ENCODE peak calls at places on chromosomes 7 and 10, in eight cellular contexts. One of them, this sample, is unnamed.

GRCh38 chr7:149790146-149790548 is 16.8 kb upstream of the ZNF467 start:
- DNase-seq in IMR-90: no peak
- DNase-seq in Caco-2: no peak
- DNase-seq in transverse colon: peak; percentile 36
- DNase-seq in ovary: no peak
- DNase-seq in BE2C: no peak
- DNase-seq in tibial artery: no peak
- DNase-seq in pancreas: no peak
- DNase-seq in this sample: no peak

GRCh38 chr7:31646969-31647368 is 40.0 kb upstream of the PPP1R17 start:
- DNase-seq in IMR-90: no peak
- DNase-seq in Caco-2: no peak
- DNase-seq in transverse colon: no peak
- DNase-seq in ovary: no peak
- DNase-seq in BE2C: no peak
- DNase-seq in tibial artery: no peak
- DNase-seq in pancreas: no peak
- DNase-seq in this sample: no peak

GRCh38 chr7:134464496-134464895 is 5.6 kb upstream of the AKR1B1 start:
- DNase-seq in IMR-90: no peak
- DNase-seq in Caco-2: no peak
- DNase-seq in transverse colon: no peak
- DNase-seq in ovary: no peak
- DNase-seq in BE2C: no peak
- DNase-seq in tibial artery: no peak
- DNase-seq in pancreas: no peak
- DNase-seq in this sample: no peak

GRCh38 chr7:82507365-82507975 is 63.9 kb upstream of the CACNA2D1 start:
- DNase-seq in IMR-90: no peak
- DNase-seq in Caco-2: no peak
- DNase-seq in transverse colon: no peak
- DNase-seq in ovary: no peak
- DNase-seq in BE2C: no peak
- DNase-seq in tibial artery: no peak
- DNase-seq in pancreas: peak; percentile 59
- DNase-seq in this sample: no peak

GRCh38 chr10:8403711-8404371 is 349.4 kb downstream of the GATA3 start:
- DNase-seq in IMR-90: no peak
- DNase-seq in Caco-2: no peak
- DNase-seq in transverse colon: no peak
- DNase-seq in ovary: no peak
- DNase-seq in BE2C: no peak
- DNase-seq in tibial artery: no peak
- DNase-seq in pancreas: no peak
- DNase-seq in this sample: no peak

GRCh38 chr7:152081088-152081487 is 55.6 kb downstream of the GALNT11 start:
- DNase-seq in IMR-90: no peak
- DNase-seq in Caco-2: peak; percentile 81
- DNase-seq in transverse colon: no peak
- DNase-seq in ovary: no peak
- DNase-seq in BE2C: no peak
- DNase-seq in tibial artery: no peak
- DNase-seq in pancreas: no peak
- DNase-seq in this sample: no peak

GRCh38 chr7:55512635-55513034 is 59.7 kb downstream of the VOPP1 start:
- DNase-seq in IMR-90: no peak
- DNase-seq in Caco-2: no peak
- DNase-seq in transverse colon: no peak
- DNase-seq in ovary: no peak
- DNase-seq in BE2C: no peak
- DNase-seq in tibial artery: peak; percentile 60
- DNase-seq in pancreas: no peak
- DNase-seq in this sample: no peak

GRCh38 chr7:16465469-16466086 is at the start of gene SOSTDC1:
- DNase-seq in IMR-90: no peak
- DNase-seq in Caco-2: no peak
- DNase-seq in transverse colon: peak; percentile 32
- DNase-seq in ovary: no peak
- DNase-seq in BE2C: peak; percentile 34
- DNase-seq in tibial artery: no peak
- DNase-seq in pancreas: no peak
- DNase-seq in this sample: no peak

GRCh38 chr7:147245274-147245673 is 1128.7 kb downstream of the CNTNAP2 start:
- DNase-seq in IMR-90: peak; percentile 24
- DNase-seq in Caco-2: peak; percentile 53
- DNase-seq in transverse colon: peak; percentile 12
- DNase-seq in ovary: no peak
- DNase-seq in BE2C: peak; percentile 57
- DNase-seq in tibial artery: no peak
- DNase-seq in pancreas: no peak
- DNase-seq in this sample: no peak

GRCh38 chr7:66043681-66044497 is 31.7 kb upstream of the ASL start:
- DNase-seq in IMR-90: no peak
- DNase-seq in Caco-2: peak; percentile 59
- DNase-seq in transverse colon: peak; percentile 72
- DNase-seq in ovary: peak; percentile 64
- DNase-seq in BE2C: no peak
- DNase-seq in tibial artery: no peak
- DNase-seq in pancreas: peak; percentile 93
- DNase-seq in this sample: peak; percentile 83

GRCh38 chr10:36468620-36469019 is 656.8 kb upstream of the ANKRD30A start:
- DNase-seq in IMR-90: no peak
- DNase-seq in Caco-2: no peak
- DNase-seq in transverse colon: no peak
- DNase-seq in ovary: no peak
- DNase-seq in BE2C: no peak
- DNase-seq in tibial artery: no peak
- DNase-seq in pancreas: no peak
- DNase-seq in this sample: no peak

GRCh38 chr7:2838873-2839578 is 5.1 kb downstream of the GNA12 start:
- DNase-seq in IMR-90: no peak
- DNase-seq in Caco-2: no peak
- DNase-seq in transverse colon: peak; percentile 33
- DNase-seq in ovary: no peak
- DNase-seq in BE2C: no peak
- DNase-seq in tibial artery: no peak
- DNase-seq in pancreas: no peak
- DNase-seq in this sample: no peak

GRCh38 chr10:70440296-70441160 is 953 bp downstream of the NODAL start:
- DNase-seq in IMR-90: no peak
- DNase-seq in Caco-2: no peak
- DNase-seq in transverse colon: no peak
- DNase-seq in ovary: no peak
- DNase-seq in BE2C: no peak
- DNase-seq in tibial artery: no peak
- DNase-seq in pancreas: peak; percentile 67
- DNase-seq in this sample: no peak

GRCh38 chr7:129958643-129959479 is 6.1 kb upstream of the UBE2H start:
- DNase-seq in IMR-90: peak; percentile 91
- DNase-seq in Caco-2: peak; percentile 94
- DNase-seq in transverse colon: peak; percentile 74
- DNase-seq in ovary: peak; percentile 40
- DNase-seq in BE2C: peak; percentile 72
- DNase-seq in tibial artery: no peak
- DNase-seq in pancreas: peak; percentile 55
- DNase-seq in this sample: peak; percentile 60

GRCh38 chr7:102306916-102307677 is 20.4 kb downstream of the SH2B2 start:
- DNase-seq in IMR-90: peak; percentile 78
- DNase-seq in Caco-2: no peak
- DNase-seq in transverse colon: peak; percentile 89
- DNase-seq in ovary: no peak
- DNase-seq in BE2C: peak; percentile 68
- DNase-seq in tibial artery: peak; percentile 74
- DNase-seq in pancreas: peak; percentile 60
- DNase-seq in this sample: peak; percentile 90

GRCh38 chr7:36639826-36640225 is 84.5 kb downstream of the AOAH start:
- DNase-seq in IMR-90: no peak
- DNase-seq in Caco-2: no peak
- DNase-seq in transverse colon: peak; percentile 48
- DNase-seq in ovary: no peak
- DNase-seq in BE2C: no peak
- DNase-seq in tibial artery: no peak
- DNase-seq in pancreas: no peak
- DNase-seq in this sample: no peak

GRCh38 chr10:46240684-46241565 is 45.9 kb upstream of the ANTXRL start:
- DNase-seq in IMR-90: no peak
- DNase-seq in Caco-2: no peak
- DNase-seq in transverse colon: no peak
- DNase-seq in ovary: no peak
- DNase-seq in BE2C: no peak
- DNase-seq in tibial artery: no peak
- DNase-seq in pancreas: peak; percentile 26
- DNase-seq in this sample: no peak

GRCh38 chr10:79249156-79250121 is 97.8 kb upstream of the PPIF start:
- DNase-seq in IMR-90: no peak
- DNase-seq in Caco-2: no peak
- DNase-seq in transverse colon: no peak
- DNase-seq in ovary: no peak
- DNase-seq in BE2C: no peak
- DNase-seq in tibial artery: no peak
- DNase-seq in pancreas: no peak
- DNase-seq in this sample: no peak

GRCh38 chr10:79247373-79248137 is 99.7 kb upstream of the PPIF start:
- DNase-seq in IMR-90: no peak
- DNase-seq in Caco-2: no peak
- DNase-seq in transverse colon: no peak
- DNase-seq in ovary: no peak
- DNase-seq in BE2C: no peak
- DNase-seq in tibial artery: no peak
- DNase-seq in pancreas: no peak
- DNase-seq in this sample: no peak

GRCh38 chr10:79248341-79248931 is 98.8 kb upstream of the PPIF start:
- DNase-seq in IMR-90: no peak
- DNase-seq in Caco-2: no peak
- DNase-seq in transverse colon: peak; percentile 79
- DNase-seq in ovary: no peak
- DNase-seq in BE2C: peak; percentile 86
- DNase-seq in tibial artery: peak; percentile 89
- DNase-seq in pancreas: no peak
- DNase-seq in this sample: peak; percentile 70

GRCh38 chr10:79252450-79252849 is 94.8 kb upstream of the PPIF start:
- DNase-seq in IMR-90: no peak
- DNase-seq in Caco-2: no peak
- DNase-seq in transverse colon: no peak
- DNase-seq in ovary: no peak
- DNase-seq in BE2C: no peak
- DNase-seq in tibial artery: no peak
- DNase-seq in pancreas: no peak
- DNase-seq in this sample: no peak

GRCh38 chr10:79250259-79250658 is 97.0 kb upstream of the PPIF start:
- DNase-seq in IMR-90: no peak
- DNase-seq in Caco-2: no peak
- DNase-seq in transverse colon: peak; percentile 72
- DNase-seq in ovary: no peak
- DNase-seq in BE2C: no peak
- DNase-seq in tibial artery: peak; percentile 83
- DNase-seq in pancreas: no peak
- DNase-seq in this sample: no peak
- H3K4me1 ChIP-seq in IMR-90: peaks cover 19% of the 10 kb centered on the region
- H3K4me1 ChIP-seq in Caco-2: no peaks in the 10 kb centered on the region
- H3K4me1 ChIP-seq in transverse colon: peaks cover 54% of the 10 kb centered on the region
- H3K4me1 ChIP-seq in ovary: peaks cover 28% of the 10 kb centered on the region
- H3K4me1 ChIP-seq in BE2C: peaks cover 79% of the 10 kb centered on the region
- H3K4me1 ChIP-seq in tibial artery: peaks cover 4% of the 10 kb centered on the region
- H3K4me1 ChIP-seq in pancreas: no peaks in the 10 kb centered on the region
- H3K4me1 ChIP-seq in this sample: peaks cover 51% of the 10 kb centered on the region

GRCh38 chr7:122546496-122546895 is 152.4 kb downstream of the RNF133 start:
- DNase-seq in IMR-90: no peak
- DNase-seq in Caco-2: no peak
- DNase-seq in transverse colon: no peak
- DNase-seq in ovary: no peak
- DNase-seq in BE2C: no peak
- DNase-seq in tibial artery: no peak
- DNase-seq in pancreas: no peak
- DNase-seq in this sample: peak; percentile 20

GRCh38 chr7:122553761-122554160 is 145.2 kb downstream of the RNF133 start:
- DNase-seq in IMR-90: no peak
- DNase-seq in Caco-2: no peak
- DNase-seq in transverse colon: no peak
- DNase-seq in ovary: no peak
- DNase-seq in BE2C: no peak
- DNase-seq in tibial artery: no peak
- DNase-seq in pancreas: no peak
- DNase-seq in this sample: no peak

GRCh38 chr7:122552769-122553168 is 146.1 kb downstream of the RNF133 start:
- DNase-seq in IMR-90: no peak
- DNase-seq in Caco-2: no peak
- DNase-seq in transverse colon: no peak
- DNase-seq in ovary: no peak
- DNase-seq in BE2C: no peak
- DNase-seq in tibial artery: no peak
- DNase-seq in pancreas: no peak
- DNase-seq in this sample: no peak

GRCh38 chr7:122549578-122549977 is 149.3 kb downstream of the RNF133 start:
- DNase-seq in IMR-90: no peak
- DNase-seq in Caco-2: no peak
- DNase-seq in transverse colon: no peak
- DNase-seq in ovary: no peak
- DNase-seq in BE2C: no peak
- DNase-seq in tibial artery: no peak
- DNase-seq in pancreas: no peak
- DNase-seq in this sample: no peak

DNA sequence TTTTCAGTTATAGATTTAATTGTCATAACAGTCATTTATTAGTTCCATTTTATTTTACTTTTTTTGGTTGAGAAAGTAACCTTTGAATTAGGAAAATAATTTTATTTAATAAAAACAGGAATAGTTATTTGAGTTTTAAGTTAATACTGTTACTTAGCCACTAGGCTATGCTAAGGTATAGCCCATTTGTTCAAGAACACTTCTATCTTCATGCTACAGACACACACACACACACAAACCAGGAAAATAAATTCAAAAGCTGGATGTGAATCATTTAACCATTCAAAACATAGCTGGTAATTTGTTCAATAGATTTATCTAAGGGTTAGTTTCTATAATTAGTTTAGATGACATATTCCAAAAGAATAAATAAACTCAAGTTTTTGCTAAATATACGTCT is 148.4 kb downstream of the RNF133 start:
- DNase-seq in IMR-90: no peak
- DNase-seq in Caco-2: no peak
- DNase-seq in transverse colon: no peak
- DNase-seq in ovary: no peak
- DNase-seq in BE2C: no peak
- DNase-seq in tibial artery: no peak
- DNase-seq in pancreas: no peak
- DNase-seq in this sample: no peak
- TF ChIP-seq CTCF in IMR-90: no peak
- TF ChIP-seq CTCF in Caco-2: peak; percentile 44
- TF ChIP-seq CTCF in transverse colon: peak; percentile 9
- TF ChIP-seq CTCF in ovary: no peak
- TF ChIP-seq CTCF in BE2C: no peak
- TF ChIP-seq CTCF in tibial artery: no peak
- TF ChIP-seq CTCF in pancreas: no peak
- TF ChIP-seq CTCF in this sample: no peak

GRCh38 chr10:80633910-80634309 is 96.2 kb downstream of the SH2D4B start:
- DNase-seq in IMR-90: no peak
- DNase-seq in Caco-2: no peak
- DNase-seq in transverse colon: no peak
- DNase-seq in ovary: no peak
- DNase-seq in BE2C: no peak
- DNase-seq in tibial artery: no peak
- DNase-seq in pancreas: no peak
- DNase-seq in this sample: no peak
- H3K4me1 ChIP-seq in IMR-90: no peaks in the 10 kb centered on the region
- H3K4me1 ChIP-seq in Caco-2: no peaks in the 10 kb centered on the region
- H3K4me1 ChIP-seq in transverse colon: no peaks in the 10 kb centered on the region
- H3K4me1 ChIP-seq in ovary: no peaks in the 10 kb centered on the region
- H3K4me1 ChIP-seq in BE2C: no peaks in the 10 kb centered on the region
- H3K4me1 ChIP-seq in tibial artery: no peaks in the 10 kb centered on the region
- H3K4me1 ChIP-seq in pancreas: no peaks in the 10 kb centered on the region
- H3K4me1 ChIP-seq in this sample: no peaks in the 10 kb centered on the region

GRCh38 chr10:124742418-124743187 is 1.6 kb downstream of the FAM53B start:
- DNase-seq in IMR-90: no peak
- DNase-seq in Caco-2: no peak
- DNase-seq in transverse colon: no peak
- DNase-seq in ovary: no peak
- DNase-seq in BE2C: peak; percentile 39
- DNase-seq in tibial artery: no peak
- DNase-seq in pancreas: no peak
- DNase-seq in this sample: peak; percentile 24
- TF ChIP-seq CTCF in IMR-90: no peak
- TF ChIP-seq CTCF in Caco-2: peak; percentile 34
- TF ChIP-seq CTCF in transverse colon: no peak
- TF ChIP-seq CTCF in ovary: no peak
- TF ChIP-seq CTCF in BE2C: peak; percentile 45
- TF ChIP-seq CTCF in tibial artery: no peak
- TF ChIP-seq CTCF in pancreas: no peak
- TF ChIP-seq CTCF in this sample: no peak

This sample was measured in psoas muscle.